ENCODE peak calls at places on chromosomes 13 and 19, in four cellular contexts. H, M, L and K are unnamed samples.

GRCh38 chr19:16536130-16536529 is 6.1 kb downstream of the CHERP start:
- DNase-seq in H (no peak), M (no peak), L (no peak), K (no peak)

GRCh38 chr19:54337858-54338230 is 1.1 kb downstream of the LILRA4 start:
- DNase-seq in H (no peak), M (no peak), L (no peak), K (no peak)

GRCh38 chr19:43152217-43152616 is 34.1 kb downstream of the PSG5 start:
- DNase-seq in H (no peak), M (no peak), L (no peak), K (no peak)

GRCh38 chr13:49641810-49642291 is 13.5 kb downstream of the ARL11 start:
- DNase-seq in H (no peak), M (no peak), L (peak; percentile 58), K (peak; percentile 24)

GRCh38 chr13:39035799-39036198 is 2.1 kb downstream of the PROSER1 start:
- DNase-seq in H (no peak), M (no peak), L (no peak), K (no peak)

GRCh38 chr13:26909515-26909914 is 148.9 kb upstream of the GPR12 start:
- DNase-seq in H (no peak), M (no peak), L (no peak), K (no peak)

GRCh38 chr19:41771410-41771809 is 16.1 kb downstream of the CEACAM6 start:
- DNase-seq in H (no peak), M (no peak), L (no peak), K (no peak)

GRCh38 chr19:47778954-47779351 is 450 bp downstream of the SELENOW start:
- DNase-seq in H (peak; percentile 23), M (no peak), L (peak; percentile 39), K (peak; percentile 59)